ENCODE peak calls at places on chromosomes 12 and 14, in eight cellular contexts. K, N, Q, G, I, J, C and H are unnamed samples.

GRCh38 chr12:105289114-105289904 is 41.2 kb upstream of the C12orf75 start:
- DNase-seq in C (no peak), G (no peak), K (peak), N (no peak), Q (peak), I (no peak), J (no peak), H (no peak)

GRCh38 chr14:90419200-90419599 is 22.4 kb downstream of the CALM1 start:
- DNase-seq in J (no peak), K (peak), Q (peak), C (no peak), N (no peak), G (peak), I (no peak), H (no peak)

GRCh38 chr14:65377576-65377975 is 35.0 kb upstream of the FUT8 start:
- DNase-seq in J (no peak), C (no peak), I (no peak), Q (peak), K (no peak), N (no peak), G (no peak), H (no peak)

GRCh38 chr12:105574056-105574715 is 243.7 kb downstream of the C12orf75 start:
- DNase-seq in J (no peak), G (no peak), Q (no peak), K (peak), C (no peak), N (no peak), I (no peak), H (no peak)

GRCh38 chr12:6821674-6822433 is at the start of gene GPR162:
- DNase-seq in K (peak), J (no peak), I (no peak), C (peak), G (peak), N (peak), Q (peak), H (peak)

GRCh38 chr12:49037947-49038237 is 19.3 kb upstream of the PRKAG1 start:
- DNase-seq in G (no peak), K (no peak), N (no peak), C (no peak), Q (no peak), J (no peak), I (no peak), H (no peak)

GRCh38 chr12:114938487-114939210 is 254.7 kb upstream of the TBX3 start:
- DNase-seq in J (no peak), Q (no peak), I (no peak), C (peak), G (no peak), K (no peak), N (no peak), H (no peak)

GRCh38 chr14:92404938-92405337 is 82.0 kb downstream of the SLC24A4 start:
- DNase-seq in N (no peak), C (no peak), Q (no peak), G (no peak), I (no peak), K (no peak), J (no peak), H (no peak)

GRCh38 chr12:53618340-53618739 is 7.8 kb downstream of the ATF7 start:
- DNase-seq in I (no peak), K (no peak), J (no peak), N (peak), Q (no peak), C (no peak), G (no peak), H (no peak)

GRCh38 chr14:35341454-35342159 is 49.4 kb downstream of the PSMA6 start:
- DNase-seq in J (no peak), C (peak), G (peak), Q (peak), K (peak), N (no peak), I (no peak), H (peak)

GRCh38 chr14:24139272-24139934 is 2.0 kb downstream of the EMC9 start:
- DNase-seq in G (no peak), C (no peak), Q (no peak), K (no peak), I (peak), J (no peak), N (no peak), H (no peak)

GRCh38 chr12:62190921-62191746 is 69.1 kb upstream of the USP15 start:
- DNase-seq in I (no peak), G (no peak), N (no peak), Q (no peak), J (no peak), C (peak), K (no peak), H (no peak)

GRCh38 chr12:130280226-130280625 is 57.5 kb upstream of the PIWIL1 start:
- DNase-seq in N (no peak), G (no peak), Q (peak), I (no peak), K (no peak), C (no peak), J (no peak), H (no peak)

GRCh38 chr14:85622106-85622505 is 92.2 kb downstream of the FLRT2 start:
- DNase-seq in N (no peak), I (no peak), Q (no peak), J (no peak), G (no peak), K (no peak), C (no peak), H (no peak)

GRCh38 chr14:103161054-103161397 is 37.8 kb downstream of the TNFAIP2 start:
- DNase-seq in K (peak), J (no peak), I (no peak), N (no peak), Q (no peak), G (no peak), C (no peak), H (no peak)

GRCh38 chr12:114399664-114400211 is 6.2 kb downstream of the TBX5 start:
- DNase-seq in J (no peak), Q (no peak), K (no peak), I (no peak), G (no peak), N (no peak), C (peak), H (no peak)

GRCh38 chr14:106044949-106045596 is 518.7 kb downstream of the TMEM121 start:
- DNase-seq in G (peak), C (no peak), J (peak), I (peak), K (no peak), N (peak), Q (peak), H (peak)

GRCh38 chr12:106362971-106363370 is 5.4 kb downstream of the POLR3B start:
- DNase-seq in J (no peak), G (no peak), I (no peak), N (no peak), Q (no peak), K (no peak), C (no peak), H (no peak)

GRCh38 chr14:36672095-36672494 is 10.4 kb downstream of the PAX9 start:
- DNase-seq in N (no peak), K (no peak), G (no peak), C (no peak), I (no peak), J (no peak), Q (no peak), H (peak)